ENCODE peak calls at places on chromosomes 1 and 21, in eight cellular contexts. A, U, Y, G, N, M, O and J are unnamed samples.

GRCh38 chr1:76018045-76018444 is 56.5 kb upstream of the ST6GALNAC3 start:
- DNase-seq in U (no peak), M (no peak), Y (no peak), G (no peak), A (no peak), N (no peak), O (no peak), J (no peak)

GRCh38 chr1:14366361-14367018 is 232.0 kb upstream of the KAZN start:
- DNase-seq in U (no peak), A (no peak), N (peak), Y (no peak), G (no peak), M (peak), O (no peak), J (no peak)

GRCh38 chr1:147665521-147665920 is 4.8 kb downstream of the ACP6 start:
- DNase-seq in N (no peak), G (no peak), A (no peak), M (no peak), O (no peak), Y (no peak), U (no peak), J (no peak)

GRCh38 chr1:114208659-114209215 is 55.1 kb upstream of the SYT6 start:
- DNase-seq in N (no peak), M (no peak), G (no peak), U (peak), Y (no peak), O (no peak), A (no peak), J (no peak)

GRCh38 chr1:1033731-1034437 is 14.0 kb downstream of the AGRN start:
- DNase-seq in U (no peak), A (no peak), G (no peak), O (no peak), Y (no peak), M (no peak), N (no peak), J (no peak)

GRCh38 chr1:79777481-79778219 is 771.1 kb upstream of the ADGRL4 start:
- DNase-seq in A (no peak), O (no peak), M (no peak), U (no peak), G (no peak), Y (no peak), N (no peak), J (no peak)

GRCh38 chr1:1001631-1002300 is 1.9 kb upstream of the HES4 start:
- DNase-seq in U (peak), N (peak), M (peak), G (peak), Y (peak), O (peak), A (peak), J (peak)

GRCh38 chr1:154962238-154962678 is 676 bp upstream of the PYGO2 start:
- DNase-seq in O (no peak), A (no peak), U (no peak), Y (no peak), G (no peak), N (no peak), M (peak), J (no peak)

GRCh38 chr21:42668620-42669019 is 15.2 kb downstream of the PDE9A start:
- DNase-seq in A (no peak), M (no peak), G (no peak), N (no peak), O (no peak), Y (no peak), U (no peak), J (no peak)

GRCh38 chr21:41668051-41668541 is 98.8 kb downstream of the RIPK4 start:
- DNase-seq in O (no peak), M (no peak), A (no peak), U (no peak), G (no peak), N (no peak), Y (no peak), J (no peak)

GRCh38 chr1:96116707-96117106 is 604.9 kb upstream of the PTBP2 start:
- DNase-seq in G (no peak), O (no peak), Y (no peak), N (no peak), A (no peak), U (no peak), M (no peak), J (no peak)

GRCh38 chr1:40257313-40257687 is 736 bp upstream of the ZMPSTE24 start:
- DNase-seq in U (no peak), N (no peak), O (no peak), A (peak), M (no peak), Y (no peak), G (no peak), J (no peak)

GRCh38 chr1:37890378-37891014 is 31.1 kb upstream of the MTF1 start:
- DNase-seq in A (no peak), G (no peak), U (peak), N (no peak), Y (peak), O (no peak), M (no peak), J (no peak)

GRCh38 chr1:181858135-181858534 is 203.4 kb downstream of the ZNF648 start:
- DNase-seq in N (no peak), A (no peak), U (no peak), O (no peak), M (no peak), G (no peak), Y (no peak), J (no peak)

GRCh38 chr1:21289700-21290545 is at the start of gene ECE1:
- DNase-seq in G (no peak), N (no peak), M (peak), Y (peak), A (no peak), U (no peak), O (peak), J (peak)

GRCh38 chr1:193338194-193338593 is 151.8 kb upstream of the B3GALT2 start:
- DNase-seq in U (no peak), G (no peak), M (no peak), O (no peak), A (no peak), N (no peak), Y (no peak), J (no peak)

GRCh38 chr1:66022904-66023620 is 230.4 kb downstream of the PDE4B start:
- DNase-seq in G (no peak), O (no peak), N (no peak), M (no peak), Y (no peak), U (no peak), A (no peak), J (no peak)

GRCh38 chr1:223709598-223709997 is 2.7 kb upstream of the CAPN2 start:
- DNase-seq in M (no peak), A (no peak), N (no peak), U (no peak), O (no peak), Y (no peak), G (no peak), J (no peak)

GRCh38 chr21:42614811-42615342 is 38.5 kb upstream of the PDE9A start:
- DNase-seq in Y (peak), A (peak), M (no peak), O (peak), N (no peak), U (no peak), G (peak), J (peak)

GRCh38 chr21:34043333-34043732 is 30.0 kb upstream of the MRPS6 start:
- DNase-seq in N (no peak), O (no peak), Y (no peak), G (no peak), U (no peak), A (no peak), M (no peak), J (no peak)

GRCh38 chr1:53340660-53341520 is 13.0 kb upstream of the LRP8 start:
- DNase-seq in G (no peak), N (no peak), A (peak), U (no peak), Y (no peak), O (no peak), M (no peak), J (no peak)

GRCh38 chr1:31004231-31004621 is 61.3 kb downstream of the PUM1 start:
- DNase-seq in U (no peak), A (no peak), N (no peak), Y (no peak), G (no peak), M (no peak), O (no peak), J (no peak)